ENCODE peak calls at places on chromosome 15, in ten cellular contexts. B is astrocyte, S is prostate gland, G is left lung, H is right atrium auricular region, W is left ventricle myocardium inferior, U is A549, T is heart left ventricle, D is fibroblast of lung, Q is neural progenitor cell. O is an unnamed sample. For H3K9me3, the result is how much of the 10 kb centered on the place peaks cover.

GRCh38 chr15:31459011-31459748 is 132.5 kb downstream of the KLF13 start:
- DNase-seq in B (no peak), S (no peak), G (no peak), H (peak), W (no peak), U (no peak), T (peak), D (no peak), Q (no peak), O (no peak)

GRCh38 chr15:62163397-62163796 is 1.7 kb downstream of the C2CD4B start:
- DNase-seq in B (no peak), S (no peak), G (no peak), H (no peak), W (no peak), U (no peak), T (no peak), D (no peak), Q (no peak), O (no peak)

GRCh38 chr15:47293763-47294162 is 423.5 kb upstream of the SEMA6D start:
- DNase-seq in B (peak), S (peak), G (peak), H (peak), W (peak), U (no peak), T (peak), D (peak), Q (peak), O (no peak)

GRCh38 chr15:88032787-88033186 is 223.8 kb downstream of the NTRK3 start:
- DNase-seq in B (peak), S (no peak), G (no peak), H (no peak), W (no peak), U (no peak), T (no peak), D (peak), Q (no peak), O (no peak)

GRCh38 chr15:89971592-89971997 is 29.5 kb upstream of the ZNF710 start:
- DNase-seq in B (peak), S (peak), G (no peak), H (no peak), W (peak), U (peak), T (peak), D (peak), Q (peak), O (peak)

GRCh38 chr15:49103002-49103401 is 52.4 kb downstream of the COPS2 start:
- DNase-seq in B (peak), S (no peak), G (no peak), H (no peak), W (no peak), U (no peak), T (no peak), D (peak), Q (no peak), O (no peak)

GRCh38 chr15:71776304-71776703 is 34.0 kb upstream of the NR2E3 start:
- DNase-seq in B (no peak), S (no peak), G (no peak), H (no peak), W (no peak), U (no peak), T (no peak), D (no peak), Q (no peak), O (no peak)

GRCh38 chr15:89802231-89802928 is 12.3 kb downstream of the ANPEP start:
- DNase-seq in B (no peak), S (no peak), G (no peak), H (no peak), W (no peak), U (no peak), T (no peak), D (no peak), Q (no peak), O (no peak)

GRCh38 chr15:52682776-52683175 is 3.6 kb upstream of the ATOSA start:
- DNase-seq in B (no peak), S (no peak), G (no peak), H (no peak), W (no peak), U (no peak), T (no peak), D (no peak), Q (no peak), O (no peak)

DNA sequence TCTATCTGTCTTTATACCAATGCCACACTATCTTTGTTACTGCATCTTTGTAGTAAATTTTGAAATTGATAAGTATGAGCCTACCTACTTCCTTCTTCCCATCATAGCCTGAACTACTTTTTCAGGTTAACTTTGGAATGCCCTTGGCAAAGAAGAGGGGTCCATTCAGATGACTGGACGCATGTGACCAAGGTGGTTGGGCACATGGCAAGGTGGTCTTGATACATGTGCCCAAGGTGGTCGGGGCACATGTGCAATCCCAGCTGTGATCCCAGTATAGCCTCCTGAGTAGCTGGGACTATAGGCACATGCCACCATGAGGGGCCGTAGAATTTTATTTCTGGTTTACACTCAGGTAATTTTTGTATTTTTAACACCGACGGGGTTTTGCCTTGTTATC is 330.2 kb downstream of the GABRB3 start:
- DNase-seq in B (no peak), S (no peak), G (no peak), H (no peak), W (no peak), U (no peak), T (no peak), D (no peak), Q (no peak), O (no peak)
- H3K9me3 ChIP-seq in B (under half), S (under half), G (under half), H (under half), W (under half), U (under half), T (under half), D (under half), Q (under half), O (under half)

GRCh38 chr15:57570340-57570739 is 21.4 kb upstream of the MYZAP start:
- DNase-seq in B (no peak), S (no peak), G (no peak), H (no peak), W (no peak), U (no peak), T (no peak), D (no peak), Q (no peak), O (no peak)
- H3K27ac ChIP-seq in B (no peak), S (no peak), G (no peak), H (no peak), W (no peak), U (peak), T (no peak), D (no peak), Q (no peak), O (no peak)

GRCh38 chr15:74302821-74303359 is 64.6 kb downstream of the CYP11A1 start:
- DNase-seq in B (no peak), S (no peak), G (no peak), H (no peak), W (no peak), U (peak), T (peak), D (no peak), Q (peak), O (peak)
- TF ChIP-seq CTCF in B (peak), S (peak), G (peak), H (peak), W (peak), U (peak), T (peak), D (peak), Q (peak), O (peak)

DNA sequence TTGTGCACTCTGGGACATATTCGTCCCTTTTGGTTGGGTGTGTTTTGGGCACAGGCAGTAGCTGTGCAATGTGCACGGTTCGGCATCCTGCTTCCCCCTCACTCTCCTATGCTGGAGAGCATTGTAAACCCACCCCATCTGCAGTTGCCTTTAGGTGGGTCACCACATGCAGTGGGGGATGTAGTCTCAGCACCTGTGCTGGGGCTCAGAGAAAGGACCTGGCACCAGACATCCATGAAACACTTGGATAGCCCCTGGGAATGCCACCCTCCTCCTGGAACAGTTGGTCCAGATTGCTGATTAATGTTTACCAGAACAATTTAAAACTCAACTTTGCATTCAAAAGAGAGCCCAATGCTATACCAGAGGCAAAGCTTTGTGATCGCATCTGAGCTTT is 123.9 kb upstream of the MEF2A start:
- DNase-seq in B (no peak), S (no peak), G (no peak), H (peak), W (no peak), U (no peak), T (peak), D (no peak), Q (no peak), O (no peak)
- H3K9me3 ChIP-seq in B (under half), S (under half), G (under half), H (under half), W (under half), U (under half), T (under half), D (under half), Q (under half), O (under half)

GRCh38 chr15:41918506-41919126 is 24.8 kb upstream of the SPTBN5 start:
- DNase-seq in B (no peak), S (no peak), G (no peak), H (no peak), W (no peak), U (no peak), T (no peak), D (no peak), Q (no peak), O (no peak)

GRCh38 chr15:41921167-41921566 is 27.3 kb upstream of the SPTBN5 start:
- DNase-seq in B (peak), S (no peak), G (no peak), H (no peak), W (no peak), U (no peak), T (no peak), D (peak), Q (no peak), O (no peak)

GRCh38 chr15:41917767-41918430 is 24.0 kb upstream of the SPTBN5 start:
- DNase-seq in B (peak), S (no peak), G (no peak), H (peak), W (peak), U (peak), T (no peak), D (peak), Q (no peak), O (no peak)

GRCh38 chr15:41919201-41919820 is 25.5 kb upstream of the SPTBN5 start:
- DNase-seq in B (no peak), S (no peak), G (no peak), H (no peak), W (no peak), U (no peak), T (no peak), D (no peak), Q (no peak), O (no peak)

DNA sequence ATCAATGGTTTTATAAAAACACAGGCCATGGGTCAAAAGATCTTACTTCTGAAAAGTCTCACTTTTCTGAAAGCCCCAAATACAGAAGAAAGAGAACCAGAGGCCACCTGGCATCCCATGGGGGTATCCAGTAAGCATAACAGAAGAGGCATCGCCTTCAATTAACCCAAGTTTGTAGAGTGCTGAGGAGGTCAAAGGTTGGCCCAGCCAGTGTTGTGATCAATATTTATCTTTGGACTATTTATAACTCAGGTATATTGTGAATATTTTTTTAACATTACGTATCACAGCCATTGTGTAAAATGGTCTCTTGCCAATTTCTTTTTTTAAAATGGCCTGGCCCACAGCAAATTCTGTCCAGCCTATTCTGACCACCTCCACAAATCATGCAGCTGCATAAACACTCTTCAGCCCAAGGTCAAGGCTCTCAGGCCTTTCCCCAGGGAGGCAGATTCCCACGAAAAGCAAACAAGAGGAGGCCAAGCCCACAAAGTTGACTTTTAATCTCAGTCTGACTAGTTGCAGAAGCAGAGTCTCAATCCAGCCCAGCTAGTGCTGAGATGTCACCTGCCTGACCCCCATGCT is 26.2 kb upstream of the SPTBN5 start:
- DNase-seq in B (peak), S (no peak), G (no peak), H (no peak), W (no peak), U (no peak), T (peak), D (peak), Q (no peak), O (no peak)
- H3K27ac ChIP-seq in B (peak), S (no peak), G (peak), H (peak), W (peak), U (no peak), T (peak), D (no peak), Q (no peak), O (no peak)

O was measured in WERI-Rb-1.